ENCODE peak calls at places on chromosomes 2 and 18, in seven cellular contexts. One of them, this sample, is unnamed. For H3K36me3, the result is how much of the 10 kb centered on the place peaks cover.

GRCh38 chr2:72325592-72326422 is 178.1 kb upstream of the CYP26B1 start:
- DNase-seq in psoas muscle: no peak
- DNase-seq in small intestine: peak
- DNase-seq in aorta: no peak
- DNase-seq in Panc1: no peak
- DNase-seq in lower lobe of right lung: no peak
- DNase-seq in GM23248: peak
- DNase-seq in this sample: no peak

GRCh38 chr18:79258447-79258846 is 137.3 kb upstream of the NFATC1 start:
- DNase-seq in psoas muscle: no peak
- DNase-seq in small intestine: no peak
- DNase-seq in aorta: no peak
- DNase-seq in Panc1: no peak
- DNase-seq in lower lobe of right lung: no peak
- DNase-seq in GM23248: no peak
- DNase-seq in this sample: no peak

GRCh38 chr2:174004900-174005605 is 39.9 kb upstream of the SP3 start:
- DNase-seq in psoas muscle: peak
- DNase-seq in small intestine: no peak
- DNase-seq in aorta: peak
- DNase-seq in Panc1: no peak
- DNase-seq in lower lobe of right lung: no peak
- DNase-seq in GM23248: peak
- DNase-seq in this sample: peak

GRCh38 chr2:40192864-40193669 is 258.8 kb downstream of the SLC8A1 start:
- DNase-seq in psoas muscle: no peak
- DNase-seq in small intestine: no peak
- DNase-seq in aorta: no peak
- DNase-seq in Panc1: no peak
- DNase-seq in lower lobe of right lung: no peak
- DNase-seq in GM23248: peak
- DNase-seq in this sample: no peak

GRCh38 chr2:42949125-42949524 is 156.7 kb upstream of the HAAO start:
- DNase-seq in psoas muscle: peak
- DNase-seq in small intestine: no peak
- DNase-seq in aorta: no peak
- DNase-seq in Panc1: no peak
- DNase-seq in lower lobe of right lung: no peak
- DNase-seq in GM23248: no peak
- DNase-seq in this sample: no peak

GRCh38 chr2:70977605-70978205 is 725 bp upstream of the ANKRD53 start:
- DNase-seq in psoas muscle: no peak
- DNase-seq in small intestine: peak
- DNase-seq in aorta: no peak
- DNase-seq in Panc1: no peak
- DNase-seq in lower lobe of right lung: no peak
- DNase-seq in GM23248: peak
- DNase-seq in this sample: peak

GRCh38 chr2:38277245-38278119 is 99.6 kb downstream of the ATL2 start:
- DNase-seq in psoas muscle: no peak
- DNase-seq in small intestine: no peak
- DNase-seq in aorta: no peak
- DNase-seq in Panc1: no peak
- DNase-seq in lower lobe of right lung: no peak
- DNase-seq in GM23248: no peak
- DNase-seq in this sample: no peak

GRCh38 chr2:167592441-167592840 is 655.0 kb downstream of the STK39 start:
- DNase-seq in psoas muscle: no peak
- DNase-seq in small intestine: no peak
- DNase-seq in aorta: no peak
- DNase-seq in Panc1: no peak
- DNase-seq in lower lobe of right lung: no peak
- DNase-seq in GM23248: no peak
- DNase-seq in this sample: no peak

GRCh38 chr2:2619995-2620394 is 288.9 kb upstream of the MYT1L start:
- DNase-seq in psoas muscle: no peak
- DNase-seq in small intestine: no peak
- DNase-seq in aorta: no peak
- DNase-seq in Panc1: no peak
- DNase-seq in lower lobe of right lung: no peak
- DNase-seq in GM23248: no peak
- DNase-seq in this sample: no peak

GRCh38 chr2:172252154-172252553 is 149.5 kb upstream of the DLX2 start:
- DNase-seq in psoas muscle: peak
- DNase-seq in small intestine: no peak
- DNase-seq in aorta: no peak
- DNase-seq in Panc1: no peak
- DNase-seq in lower lobe of right lung: peak
- DNase-seq in GM23248: no peak
- DNase-seq in this sample: no peak

GRCh38 chr2:136381722-136382633 is 264.0 kb upstream of the CXCR4 start:
- DNase-seq in psoas muscle: no peak
- DNase-seq in small intestine: peak
- DNase-seq in aorta: no peak
- DNase-seq in Panc1: no peak
- DNase-seq in lower lobe of right lung: peak
- DNase-seq in GM23248: no peak
- DNase-seq in this sample: no peak

GRCh38 chr18:49479381-49480137 is 7.5 kb downstream of the C18orf32 start:
- DNase-seq in psoas muscle: no peak
- DNase-seq in small intestine: no peak
- DNase-seq in aorta: no peak
- DNase-seq in Panc1: no peak
- DNase-seq in lower lobe of right lung: no peak
- DNase-seq in GM23248: no peak
- DNase-seq in this sample: no peak

GRCh38 chr2:12321886-12322285 is 394.9 kb upstream of the TRIB2 start:
- DNase-seq in psoas muscle: no peak
- DNase-seq in small intestine: no peak
- DNase-seq in aorta: no peak
- DNase-seq in Panc1: no peak
- DNase-seq in lower lobe of right lung: no peak
- DNase-seq in GM23248: peak
- DNase-seq in this sample: no peak

GRCh38 chr2:169222665-169223064 is 139.7 kb downstream of the LRP2 start:
- DNase-seq in psoas muscle: no peak
- DNase-seq in small intestine: peak
- DNase-seq in aorta: no peak
- DNase-seq in Panc1: no peak
- DNase-seq in lower lobe of right lung: no peak
- DNase-seq in GM23248: no peak
- DNase-seq in this sample: no peak

GRCh38 chr2:171163261-171163660 is 2.6 kb upstream of the TLK1 start:
- DNase-seq in psoas muscle: no peak
- DNase-seq in small intestine: peak
- DNase-seq in aorta: no peak
- DNase-seq in Panc1: no peak
- DNase-seq in lower lobe of right lung: no peak
- DNase-seq in GM23248: no peak
- DNase-seq in this sample: no peak

GRCh38 chr2:85396531-85397470 is 13.4 kb downstream of the CAPG start:
- DNase-seq in psoas muscle: no peak
- DNase-seq in small intestine: no peak
- DNase-seq in aorta: no peak
- DNase-seq in Panc1: no peak
- DNase-seq in lower lobe of right lung: no peak
- DNase-seq in GM23248: no peak
- DNase-seq in this sample: no peak

GRCh38 chr18:48955528-48956261 is 4.9 kb upstream of the SMAD7 start:
- DNase-seq in psoas muscle: peak
- DNase-seq in small intestine: no peak
- DNase-seq in aorta: peak
- DNase-seq in Panc1: no peak
- DNase-seq in lower lobe of right lung: peak
- DNase-seq in GM23248: peak
- DNase-seq in this sample: peak

GRCh38 chr2:37645363-37645762 is 26.1 kb downstream of the CDC42EP3 start:
- DNase-seq in psoas muscle: no peak
- DNase-seq in small intestine: no peak
- DNase-seq in aorta: no peak
- DNase-seq in Panc1: no peak
- DNase-seq in lower lobe of right lung: peak
- DNase-seq in GM23248: peak
- DNase-seq in this sample: no peak

GRCh38 chr2:124025349-124025720 is 248 bp downstream of the CNTNAP5 start:
- DNase-seq in psoas muscle: no peak
- DNase-seq in small intestine: no peak
- DNase-seq in aorta: no peak
- DNase-seq in Panc1: no peak
- DNase-seq in lower lobe of right lung: no peak
- DNase-seq in GM23248: no peak
- DNase-seq in this sample: no peak

GRCh38 chr2:124025896-124026295 is 809 bp downstream of the CNTNAP5 start:
- DNase-seq in psoas muscle: no peak
- DNase-seq in small intestine: no peak
- DNase-seq in aorta: no peak
- DNase-seq in Panc1: no peak
- DNase-seq in lower lobe of right lung: no peak
- DNase-seq in GM23248: no peak
- DNase-seq in this sample: no peak

GRCh38 chr2:124027182-124027581 is 2.1 kb downstream of the CNTNAP5 start:
- DNase-seq in psoas muscle: no peak
- DNase-seq in small intestine: peak
- DNase-seq in aorta: no peak
- DNase-seq in Panc1: peak
- DNase-seq in lower lobe of right lung: no peak
- DNase-seq in GM23248: peak
- DNase-seq in this sample: no peak

GRCh38 chr2:124018894-124019293 is 6.2 kb upstream of the CNTNAP5 start:
- DNase-seq in psoas muscle: no peak
- DNase-seq in small intestine: no peak
- DNase-seq in aorta: no peak
- DNase-seq in Panc1: no peak
- DNase-seq in lower lobe of right lung: no peak
- DNase-seq in GM23248: peak
- DNase-seq in this sample: no peak

DNA sequence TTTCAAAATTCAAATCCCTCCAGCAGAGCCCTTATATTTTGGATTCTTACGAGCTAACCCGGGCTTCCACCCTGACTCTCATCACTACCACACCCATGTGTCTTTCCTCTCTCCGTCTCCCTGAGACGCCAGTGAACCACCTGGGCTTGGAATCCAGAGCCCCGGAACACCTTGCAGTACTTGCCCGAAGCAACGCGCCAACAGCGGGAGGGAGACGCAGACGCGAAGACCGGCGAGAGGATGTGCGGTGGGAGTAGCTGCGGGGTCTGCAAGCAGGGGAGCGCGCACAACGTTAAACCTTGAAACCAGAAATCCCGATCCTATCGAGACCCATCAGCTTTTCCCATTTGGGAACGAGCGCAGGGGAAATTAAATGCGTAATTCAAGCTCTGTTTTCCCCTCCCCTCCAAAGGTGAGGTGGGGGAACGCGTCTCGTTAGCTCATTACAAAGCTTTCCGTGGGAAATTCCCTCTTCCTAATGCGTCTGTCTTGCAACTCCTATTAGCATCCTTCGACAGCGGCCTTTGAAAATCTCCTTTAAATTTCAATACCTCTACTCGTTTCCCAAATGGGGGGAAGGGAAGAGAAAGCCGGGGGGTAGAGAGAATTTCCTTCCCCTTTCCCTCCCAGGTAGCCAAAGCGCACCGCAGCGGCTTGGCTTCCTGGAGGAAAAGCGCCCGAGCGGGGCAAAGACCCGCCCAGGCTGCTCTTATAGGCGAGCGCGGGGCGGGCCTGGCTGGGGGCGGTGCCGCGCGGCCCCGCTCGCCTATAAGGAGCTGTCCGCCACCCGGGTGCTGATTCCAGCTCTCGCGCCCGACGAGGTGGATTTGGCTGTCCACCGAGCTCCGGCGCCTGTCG is at the start of gene CNTNAP5:
- DNase-seq in psoas muscle: peak
- DNase-seq in small intestine: peak
- DNase-seq in aorta: peak
- DNase-seq in Panc1: no peak
- DNase-seq in lower lobe of right lung: peak
- DNase-seq in GM23248: peak
- DNase-seq in this sample: no peak
- H3K4me3 ChIP-seq in psoas muscle: no peak
- H3K4me3 ChIP-seq in small intestine: no peak
- H3K4me3 ChIP-seq in aorta: no peak
- H3K4me3 ChIP-seq in Panc1: no peak
- H3K4me3 ChIP-seq in lower lobe of right lung: no peak
- H3K4me3 ChIP-seq in GM23248: peak
- H3K4me3 ChIP-seq in this sample: no peak

GRCh38 chr2:158598856-158599517 is 142.2 kb downstream of the PKP4 start:
- DNase-seq in psoas muscle: no peak
- DNase-seq in small intestine: no peak
- DNase-seq in aorta: no peak
- DNase-seq in Panc1: no peak
- DNase-seq in lower lobe of right lung: no peak
- DNase-seq in GM23248: peak
- DNase-seq in this sample: no peak

GRCh38 chr2:158602027-158602426 is 145.3 kb downstream of the PKP4 start:
- DNase-seq in psoas muscle: no peak
- DNase-seq in small intestine: peak
- DNase-seq in aorta: no peak
- DNase-seq in Panc1: no peak
- DNase-seq in lower lobe of right lung: no peak
- DNase-seq in GM23248: no peak
- DNase-seq in this sample: no peak

GRCh38 chr2:158603205-158603604 is 146.5 kb downstream of the PKP4 start:
- DNase-seq in psoas muscle: no peak
- DNase-seq in small intestine: no peak
- DNase-seq in aorta: no peak
- DNase-seq in Panc1: no peak
- DNase-seq in lower lobe of right lung: no peak
- DNase-seq in GM23248: no peak
- DNase-seq in this sample: no peak

GRCh38 chr2:158600155-158600802 is 143.5 kb downstream of the PKP4 start:
- DNase-seq in psoas muscle: peak
- DNase-seq in small intestine: peak
- DNase-seq in aorta: peak
- DNase-seq in Panc1: peak
- DNase-seq in lower lobe of right lung: no peak
- DNase-seq in GM23248: peak
- DNase-seq in this sample: peak

GRCh38 chr2:158599609-158600008 is 142.9 kb downstream of the PKP4 start:
- DNase-seq in psoas muscle: no peak
- DNase-seq in small intestine: no peak
- DNase-seq in aorta: no peak
- DNase-seq in Panc1: no peak
- DNase-seq in lower lobe of right lung: no peak
- DNase-seq in GM23248: peak
- DNase-seq in this sample: no peak
- H3K27ac ChIP-seq in psoas muscle: no peak
- H3K27ac ChIP-seq in small intestine: peak
- H3K27ac ChIP-seq in aorta: no peak
- H3K27ac ChIP-seq in Panc1: no peak
- H3K27ac ChIP-seq in lower lobe of right lung: no peak
- H3K27ac ChIP-seq in GM23248: peak
- H3K27ac ChIP-seq in this sample: peak

GRCh38 chr2:17667898-17668297 is 85.7 kb downstream of the SMC6 start:
- DNase-seq in psoas muscle: no peak
- DNase-seq in small intestine: no peak
- DNase-seq in aorta: no peak
- DNase-seq in Panc1: no peak
- DNase-seq in lower lobe of right lung: no peak
- DNase-seq in GM23248: no peak
- DNase-seq in this sample: no peak
- H3K36me3 ChIP-seq in psoas muscle: half or more
- H3K36me3 ChIP-seq in small intestine: under half
- H3K36me3 ChIP-seq in aorta: under half
- H3K36me3 ChIP-seq in Panc1: under half
- H3K36me3 ChIP-seq in lower lobe of right lung: half or more
- H3K36me3 ChIP-seq in GM23248: under half
- H3K36me3 ChIP-seq in this sample: under half

GRCh38 chr2:66692521-66692920 is 257.6 kb downstream of the MEIS1 start:
- DNase-seq in psoas muscle: no peak
- DNase-seq in small intestine: no peak
- DNase-seq in aorta: no peak
- DNase-seq in Panc1: no peak
- DNase-seq in lower lobe of right lung: no peak
- DNase-seq in GM23248: no peak
- DNase-seq in this sample: no peak
- H3K4me3 ChIP-seq in psoas muscle: no peak
- H3K4me3 ChIP-seq in small intestine: no peak
- H3K4me3 ChIP-seq in aorta: no peak
- H3K4me3 ChIP-seq in Panc1: no peak
- H3K4me3 ChIP-seq in lower lobe of right lung: peak
- H3K4me3 ChIP-seq in GM23248: no peak
- H3K4me3 ChIP-seq in this sample: no peak